ENCODE peak calls at places on chromosomes 1 and 21, in eight cellular contexts. One of them, this sample, is unnamed.

GRCh38 chr1:21590116-21590905 is 78.8 kb downstream of the RAP1GAP start:
- DNase-seq in uterus: no peak
- DNase-seq in PC-3: no peak
- DNase-seq in epithelial cell of esophagus: no peak
- DNase-seq in right lobe of liver: no peak
- DNase-seq in MCF 10A: no peak
- DNase-seq in fibroblast of lung: no peak
- DNase-seq in testis: no peak
- DNase-seq in this sample: no peak

GRCh38 chr1:209688746-209689234 is 13.6 kb downstream of the G0S2 start:
- DNase-seq in fibroblast of lung: peak; percentile 51
- DNase-seq in MCF 10A: peak; percentile 65
- DNase-seq in epithelial cell of esophagus: peak; percentile 54
- DNase-seq in PC-3: peak; percentile 84
- DNase-seq in right lobe of liver: no peak
- DNase-seq in testis: no peak
- DNase-seq in uterus: no peak
- DNase-seq in this sample: no peak

GRCh38 chr1:207519505-207520399 is 23.8 kb downstream of the CR1 start:
- DNase-seq in right lobe of liver: peak; percentile 28
- DNase-seq in testis: no peak
- DNase-seq in PC-3: no peak
- DNase-seq in fibroblast of lung: no peak
- DNase-seq in epithelial cell of esophagus: no peak
- DNase-seq in uterus: no peak
- DNase-seq in MCF 10A: no peak
- DNase-seq in this sample: no peak

GRCh38 chr21:43340491-43341348 is 86.2 kb downstream of the SIK1 start:
- DNase-seq in PC-3: peak; percentile 85
- DNase-seq in epithelial cell of esophagus: peak; percentile 84
- DNase-seq in testis: no peak
- DNase-seq in right lobe of liver: no peak
- DNase-seq in fibroblast of lung: peak; percentile 90
- DNase-seq in uterus: no peak
- DNase-seq in MCF 10A: peak; percentile 77
- DNase-seq in this sample: no peak

GRCh38 chr1:208717490-208717889 is 473.3 kb upstream of the PLXNA2 start:
- DNase-seq in MCF 10A: no peak
- DNase-seq in right lobe of liver: no peak
- DNase-seq in epithelial cell of esophagus: no peak
- DNase-seq in PC-3: no peak
- DNase-seq in testis: no peak
- DNase-seq in uterus: no peak
- DNase-seq in fibroblast of lung: no peak
- DNase-seq in this sample: no peak

GRCh38 chr1:116751149-116751548 is 3.1 kb upstream of the CD2 start:
- DNase-seq in MCF 10A: no peak
- DNase-seq in right lobe of liver: no peak
- DNase-seq in fibroblast of lung: no peak
- DNase-seq in epithelial cell of esophagus: no peak
- DNase-seq in testis: no peak
- DNase-seq in uterus: no peak
- DNase-seq in PC-3: no peak
- DNase-seq in this sample: no peak

GRCh38 chr21:37219766-37220432 is 47.2 kb downstream of the VPS26C start:
- DNase-seq in right lobe of liver: no peak
- DNase-seq in PC-3: no peak
- DNase-seq in MCF 10A: no peak
- DNase-seq in testis: peak; percentile 12
- DNase-seq in fibroblast of lung: peak; percentile 31
- DNase-seq in uterus: no peak
- DNase-seq in epithelial cell of esophagus: no peak
- DNase-seq in this sample: no peak

GRCh38 chr1:246588322-246588721 is 22.1 kb downstream of the CNST start:
- DNase-seq in right lobe of liver: no peak
- DNase-seq in uterus: no peak
- DNase-seq in fibroblast of lung: peak; percentile 73
- DNase-seq in PC-3: peak; percentile 94
- DNase-seq in testis: no peak
- DNase-seq in epithelial cell of esophagus: peak; percentile 85
- DNase-seq in MCF 10A: peak; percentile 80
- DNase-seq in this sample: no peak

GRCh38 chr1:1122078-1122811 is 6.4 kb upstream of the C1orf159 start:
- DNase-seq in epithelial cell of esophagus: peak; percentile 74
- DNase-seq in uterus: peak; percentile 67
- DNase-seq in PC-3: peak; percentile 92
- DNase-seq in fibroblast of lung: peak; percentile 45
- DNase-seq in right lobe of liver: peak; percentile 88
- DNase-seq in MCF 10A: peak; percentile 73
- DNase-seq in testis: peak; percentile 78
- DNase-seq in this sample: peak; percentile 94

GRCh38 chr1:41643422-41643821 is 158.9 kb upstream of the EDN2 start:
- DNase-seq in epithelial cell of esophagus: no peak
- DNase-seq in PC-3: no peak
- DNase-seq in testis: no peak
- DNase-seq in right lobe of liver: no peak
- DNase-seq in fibroblast of lung: no peak
- DNase-seq in uterus: no peak
- DNase-seq in MCF 10A: no peak
- DNase-seq in this sample: no peak

GRCh38 chr1:99527078-99527477 is 118.8 kb upstream of the PALMD start:
- DNase-seq in uterus: no peak
- DNase-seq in fibroblast of lung: peak; percentile 27
- DNase-seq in PC-3: peak; percentile 51
- DNase-seq in MCF 10A: peak; percentile 21
- DNase-seq in testis: no peak
- DNase-seq in epithelial cell of esophagus: peak; percentile 19
- DNase-seq in right lobe of liver: no peak
- DNase-seq in this sample: no peak
- TF ChIP-seq CTCF in uterus: no peak
- TF ChIP-seq CTCF in fibroblast of lung: peak; percentile 48
- TF ChIP-seq CTCF in PC-3: peak; percentile 72
- TF ChIP-seq CTCF in MCF 10A: peak; percentile 30
- TF ChIP-seq CTCF in testis: peak; percentile 6
- TF ChIP-seq CTCF in epithelial cell of esophagus: peak; percentile 30
- TF ChIP-seq CTCF in right lobe of liver: peak; percentile 40
- TF ChIP-seq CTCF in this sample: peak; percentile 81

GRCh38 chr1:72186733-72187307 is 95.5 kb downstream of the NEGR1 start:
- DNase-seq in fibroblast of lung: peak; percentile 16
- DNase-seq in epithelial cell of esophagus: peak; percentile 28
- DNase-seq in MCF 10A: peak; percentile 42
- DNase-seq in uterus: no peak
- DNase-seq in right lobe of liver: no peak
- DNase-seq in testis: no peak
- DNase-seq in PC-3: peak; percentile 59
- DNase-seq in this sample: no peak
- TF ChIP-seq CTCF in fibroblast of lung: peak; percentile 75
- TF ChIP-seq CTCF in epithelial cell of esophagus: peak; percentile 58
- TF ChIP-seq CTCF in MCF 10A: peak; percentile 55
- TF ChIP-seq CTCF in uterus: peak; percentile 20
- TF ChIP-seq CTCF in right lobe of liver: peak; percentile 40
- TF ChIP-seq CTCF in testis: peak; percentile 30
- TF ChIP-seq CTCF in PC-3: peak; percentile 88
- TF ChIP-seq CTCF in this sample: peak; percentile 86

DNA sequence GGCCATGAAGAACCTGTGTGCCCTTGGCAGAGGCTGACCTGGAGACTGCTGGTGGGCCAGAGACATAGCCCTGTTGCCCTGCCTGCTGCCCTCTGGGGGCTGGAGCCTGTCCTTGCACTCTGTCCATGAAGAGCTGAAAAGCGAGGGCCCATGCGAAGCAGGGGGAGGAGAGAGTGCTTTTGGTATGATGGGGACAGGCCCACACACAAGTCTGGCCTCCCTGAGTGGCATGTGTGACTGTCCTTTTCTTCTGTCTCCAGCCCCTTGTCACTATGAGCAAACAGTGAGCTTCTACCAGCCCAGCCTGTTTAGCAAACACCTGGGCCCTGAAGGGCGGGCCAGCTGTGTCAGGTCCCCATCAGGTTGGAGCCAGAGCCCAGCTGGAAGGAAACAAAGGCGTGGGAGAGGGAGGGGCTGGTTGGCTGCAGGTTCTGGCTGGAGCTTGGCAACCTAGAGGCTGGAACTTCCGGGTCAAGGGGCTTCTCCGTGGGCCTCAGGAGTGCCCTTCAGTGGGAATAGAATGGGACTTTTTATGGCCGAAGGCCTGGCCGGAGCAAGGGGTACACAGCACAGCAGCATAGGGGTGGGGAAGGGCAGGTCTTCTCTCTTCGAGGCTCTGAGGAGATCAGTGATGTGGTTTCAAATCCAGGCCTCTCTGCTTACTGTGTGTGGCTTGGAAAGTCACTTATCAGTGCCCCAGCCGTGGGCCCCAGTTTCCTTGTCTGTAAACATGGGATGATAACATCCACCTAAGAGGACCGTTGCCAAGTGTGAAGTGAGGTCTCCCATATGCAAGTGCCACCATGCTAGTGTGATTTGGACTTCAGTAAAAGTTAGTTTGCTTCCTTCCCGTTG is 14.3 kb downstream of the QSOX1 start:
- DNase-seq in epithelial cell of esophagus: peak; percentile 70
- DNase-seq in uterus: no peak
- DNase-seq in PC-3: peak; percentile 39
- DNase-seq in testis: peak; percentile 57
- DNase-seq in fibroblast of lung: no peak
- DNase-seq in MCF 10A: peak; percentile 69
- DNase-seq in right lobe of liver: peak; percentile 53
- DNase-seq in this sample: no peak
- TF ChIP-seq CTCF in epithelial cell of esophagus: peak; percentile 66
- TF ChIP-seq CTCF in uterus: no peak
- TF ChIP-seq CTCF in PC-3: peak; percentile 54
- TF ChIP-seq CTCF in testis: peak; percentile 36
- TF ChIP-seq CTCF in fibroblast of lung: peak; percentile 73
- TF ChIP-seq CTCF in MCF 10A: peak; percentile 47
- TF ChIP-seq CTCF in right lobe of liver: peak; percentile 55
- TF ChIP-seq CTCF in this sample: peak; percentile 72

GRCh38 chr1:237043846-237044636 is 2.1 kb downstream of the RYR2 start:
- DNase-seq in uterus: no peak
- DNase-seq in MCF 10A: no peak
- DNase-seq in right lobe of liver: no peak
- DNase-seq in testis: no peak
- DNase-seq in fibroblast of lung: no peak
- DNase-seq in PC-3: no peak
- DNase-seq in epithelial cell of esophagus: no peak
- DNase-seq in this sample: no peak

GRCh38 chr1:237042467-237042891 is 495 bp downstream of the RYR2 start:
- DNase-seq in PC-3: no peak
- DNase-seq in uterus: no peak
- DNase-seq in testis: no peak
- DNase-seq in MCF 10A: no peak
- DNase-seq in epithelial cell of esophagus: no peak
- DNase-seq in right lobe of liver: no peak
- DNase-seq in fibroblast of lung: peak; percentile 1
- DNase-seq in this sample: no peak

GRCh38 chr1:237048803-237049202 is 6.8 kb downstream of the RYR2 start:
- DNase-seq in MCF 10A: no peak
- DNase-seq in right lobe of liver: no peak
- DNase-seq in testis: no peak
- DNase-seq in PC-3: no peak
- DNase-seq in fibroblast of lung: no peak
- DNase-seq in epithelial cell of esophagus: no peak
- DNase-seq in uterus: no peak
- DNase-seq in this sample: no peak

GRCh38 chr1:237042892-237043576 is 1.1 kb downstream of the RYR2 start:
- DNase-seq in fibroblast of lung: peak; percentile 0
- DNase-seq in PC-3: no peak
- DNase-seq in testis: no peak
- DNase-seq in uterus: no peak
- DNase-seq in right lobe of liver: no peak
- DNase-seq in epithelial cell of esophagus: peak; percentile 2
- DNase-seq in MCF 10A: no peak
- DNase-seq in this sample: peak; percentile 81

DNA sequence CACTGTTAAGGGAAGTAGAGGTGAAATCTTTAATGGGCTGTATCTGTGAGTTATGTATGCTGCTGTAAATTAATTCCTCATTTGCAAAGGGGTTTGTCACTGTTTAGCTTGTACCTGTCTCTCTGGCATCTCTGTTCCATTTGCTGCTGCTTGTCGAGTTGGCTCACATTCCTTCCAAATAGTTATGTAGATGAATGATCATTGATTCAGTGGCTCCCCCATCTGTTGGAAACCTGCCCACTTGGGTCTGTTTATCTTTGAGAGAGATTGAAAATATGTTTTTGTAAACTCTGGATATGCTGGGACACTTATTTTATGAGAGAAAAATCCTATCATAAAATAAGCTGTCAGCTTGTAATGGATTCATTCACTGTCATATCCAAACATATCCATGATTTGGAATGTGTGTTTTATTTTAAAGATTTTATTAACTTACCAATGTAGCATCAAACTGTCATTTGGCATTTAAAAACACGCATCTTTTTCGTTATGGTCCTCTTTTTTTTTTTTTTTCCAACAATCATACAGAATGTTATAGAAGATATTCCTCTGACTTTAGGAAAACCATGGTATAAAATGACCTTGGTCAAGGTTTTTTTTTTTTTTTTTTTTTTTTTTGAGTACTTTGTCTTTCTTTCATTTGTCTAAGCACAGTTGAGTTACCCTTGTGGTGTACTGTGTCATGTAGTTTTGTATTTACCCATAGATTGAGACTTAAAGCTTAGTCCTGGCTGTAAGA is 3.5 kb downstream of the RYR2 start:
- DNase-seq in right lobe of liver: no peak
- DNase-seq in uterus: no peak
- DNase-seq in MCF 10A: peak; percentile 41
- DNase-seq in epithelial cell of esophagus: no peak
- DNase-seq in PC-3: no peak
- DNase-seq in testis: no peak
- DNase-seq in fibroblast of lung: no peak
- DNase-seq in this sample: no peak
- TF ChIP-seq CTCF in right lobe of liver: no peak
- TF ChIP-seq CTCF in uterus: no peak
- TF ChIP-seq CTCF in MCF 10A: no peak
- TF ChIP-seq CTCF in epithelial cell of esophagus: no peak
- TF ChIP-seq CTCF in PC-3: no peak
- TF ChIP-seq CTCF in testis: no peak
- TF ChIP-seq CTCF in fibroblast of lung: no peak
- TF ChIP-seq CTCF in this sample: no peak